ENCODE peak calls at places on chromosomes 4 and X, in five cellular contexts. I is GM12878, L is A549, T is IMR-90, G is K562. X is an unnamed sample.

GRCh38 chr4:55376698-55377097 is 19.1 kb upstream of the TMEM165 start:
- DNase-seq in I (no peak), L (no peak), T (no peak), G (no peak), X (no peak)

GRCh38 chr4:36292551-36293188 is 11.3 kb downstream of the DTHD1 start:
- DNase-seq in I (no peak), L (no peak), T (no peak), G (no peak), X (no peak)

GRCh38 chr4:41334182-41334581 is 77.5 kb downstream of the UCHL1 start:
- DNase-seq in I (no peak), L (no peak), T (no peak), G (no peak), X (no peak)

GRCh38 chr4:54063737-54064316 is 578 bp downstream of the CHIC2 start:
- DNase-seq in I (no peak), L (peak; percentile 4), T (no peak), G (peak; percentile 27), X (peak; percentile 47)

GRCh38 chr4:186712690-186713089 is 11.0 kb downstream of the FAT1 start:
- DNase-seq in I (no peak), L (no peak), T (no peak), G (no peak), X (no peak)

GRCh38 chr4:55096045-55096444 is 29.4 kb downstream of the KDR start:
- DNase-seq in I (no peak), L (no peak), T (no peak), G (no peak), X (no peak)

GRCh38 chr4:159698336-159698735 is 595.5 kb downstream of the RAPGEF2 start:
- DNase-seq in I (no peak), L (no peak), T (no peak), G (no peak), X (no peak)

GRCh38 chr4:147968641-147969040 is 236.8 kb downstream of the ARHGAP10 start:
- DNase-seq in I (no peak), L (no peak), T (peak; percentile 57), G (no peak), X (no peak)

GRCh38 chr4:154838694-154839093 is 57.6 kb downstream of the RBM46 start:
- DNase-seq in I (no peak), L (no peak), T (no peak), G (no peak), X (peak; percentile 29)

GRCh38 chr4:90317785-90318184 is 190.6 kb downstream of the CCSER1 start:
- DNase-seq in I (no peak), L (no peak), T (peak; percentile 94), G (no peak), X (no peak)

GRCh38 chr4:151266542-151266941 is 10.4 kb upstream of the PRSS48 start:
- DNase-seq in I (no peak), L (no peak), T (peak; percentile 50), G (no peak), X (no peak)

GRCh38 chr4:183962413-183962812 is 57.3 kb downstream of the STOX2 start:
- DNase-seq in I (no peak), L (no peak), T (no peak), G (no peak), X (no peak)

GRCh38 chrX:154890990-154891639 is 5.0 kb downstream of the F8A1 start:
- DNase-seq in I (no peak), L (no peak), T (no peak), G (no peak), X (no peak)

DNA sequence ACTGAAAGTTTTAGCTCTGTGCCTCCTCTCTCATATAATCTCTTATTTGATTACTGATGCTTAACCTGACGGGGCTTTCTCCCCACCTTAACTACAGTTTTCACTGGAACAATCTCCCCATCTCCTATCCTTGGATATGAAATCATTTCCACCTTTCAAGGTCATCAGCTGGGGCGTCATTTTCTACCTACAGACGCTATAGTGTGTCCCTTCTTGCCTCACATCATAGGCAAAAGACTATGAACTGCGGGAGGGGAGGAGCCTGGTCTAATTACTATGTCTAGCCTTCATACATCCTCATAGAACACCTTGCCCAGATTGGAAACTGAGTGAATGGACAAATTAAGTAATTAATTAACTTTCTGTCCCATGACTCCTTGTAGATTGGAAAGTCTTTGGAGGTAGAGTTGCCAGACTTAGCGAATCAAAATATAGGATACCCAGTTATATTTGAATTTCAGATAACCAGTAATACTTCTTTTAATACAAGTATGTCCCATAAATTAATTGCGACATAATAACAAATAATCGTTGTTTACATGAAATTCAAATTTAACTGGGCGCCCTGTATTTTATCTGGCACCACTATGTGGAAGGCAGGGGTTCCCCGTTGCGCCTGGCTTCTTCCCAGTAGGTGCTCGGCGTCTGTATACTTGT is 762 bp upstream of the ATP6AP2 start:
- DNase-seq in I (no peak), L (peak; percentile 61), T (no peak), G (no peak), X (peak; percentile 16)
- TF ChIP-seq SMC3 in I (no peak), L (no peak), T (no peak), G (no peak), X (no peak)

DNA sequence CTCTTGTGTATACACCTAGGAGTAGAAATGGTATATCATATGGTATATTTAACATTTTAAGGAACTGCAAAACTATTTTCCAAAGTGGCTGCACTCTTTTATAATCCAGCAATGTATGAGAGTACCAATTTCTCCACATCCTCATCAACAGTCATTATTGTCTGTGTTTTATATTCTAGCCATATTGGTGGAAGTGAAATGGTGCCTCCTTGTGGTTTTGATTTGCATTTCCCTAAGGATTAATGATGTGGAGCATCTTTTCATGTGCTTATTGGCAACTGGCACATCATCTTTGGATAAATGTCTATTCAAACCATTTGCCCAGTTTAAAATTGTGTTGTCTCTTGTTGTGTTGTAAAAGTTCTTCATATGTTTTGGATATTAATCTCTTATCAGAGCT is 9.6 kb downstream of the BMP15 start:
- DNase-seq in I (no peak), L (no peak), T (peak; percentile 18), G (no peak), X (no peak)
- TF ChIP-seq SMC3 in I (no peak), L (no peak), T (peak; percentile 41), G (peak; percentile 13), X (peak; percentile 19)

DNA sequence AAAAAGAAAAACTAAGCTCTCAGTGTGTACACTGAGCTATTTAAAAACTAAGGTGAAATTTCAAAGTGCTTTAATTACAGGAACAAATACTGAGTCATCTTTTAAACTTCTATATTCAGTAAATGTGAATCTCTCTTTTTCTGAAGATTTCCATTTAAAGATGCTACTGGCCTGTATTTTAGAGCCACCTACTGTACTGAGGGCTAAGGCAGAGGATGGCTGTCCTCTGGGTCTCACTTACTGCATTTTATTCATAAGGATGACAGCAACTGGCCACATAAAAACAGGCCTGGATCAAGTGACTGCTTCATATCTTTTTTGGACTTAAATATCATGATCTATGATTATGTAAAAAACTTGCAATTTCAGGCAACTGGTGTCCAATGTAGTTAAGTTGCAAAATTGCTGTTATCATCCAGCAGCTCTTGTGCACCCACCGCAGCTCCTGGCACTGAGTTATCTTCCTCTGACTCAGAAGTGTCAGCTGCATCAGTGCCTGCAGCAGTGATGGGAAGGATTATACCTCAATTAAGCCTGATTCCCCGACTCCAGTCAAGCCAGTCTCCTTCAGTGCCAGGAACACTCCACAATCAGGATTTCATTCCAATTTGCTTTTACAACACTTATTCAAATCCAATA is 1073.7 kb downstream of the PDHA2 start:
- DNase-seq in I (no peak), L (no peak), T (no peak), G (no peak), X (peak; percentile 45)
- TF ChIP-seq SMC3 in I (no peak), L (no peak), T (no peak), G (no peak), X (no peak)

GRCh38 chr4:6591305-6591704 is 16.3 kb downstream of the MAN2B2 start:
- DNase-seq in I (no peak), L (no peak), T (no peak), G (peak; percentile 75), X (no peak)
- TF ChIP-seq SMC3 in I (no peak), L (no peak), T (no peak), G (no peak), X (no peak)

GRCh38 chr4:14566518-14566917 is 435.8 kb upstream of the CPEB2 start:
- DNase-seq in I (no peak), L (no peak), T (peak; percentile 0), G (no peak), X (no peak)
- TF ChIP-seq SMC3 in I (no peak), L (no peak), T (no peak), G (no peak), X (no peak)

GRCh38 chr4:185424905-185425599 is 712 bp downstream of the UFSP2 start:
- DNase-seq in I (no peak), L (no peak), T (peak; percentile 36), G (no peak), X (no peak)
- TF ChIP-seq SMC3 in I (no peak), L (no peak), T (no peak), G (no peak), X (no peak)

GRCh38 chrX:149280011-149280410 is 225.1 kb downstream of the IDS start:
- DNase-seq in I (no peak), L (no peak), T (no peak), G (no peak), X (no peak)
- TF ChIP-seq SMC3 in I (no peak), L (no peak), T (no peak), G (no peak), X (no peak)

GRCh38 chr4:7032591-7032990 is 10.6 kb upstream of the TADA2B start:
- DNase-seq in I (no peak), L (no peak), T (no peak), G (no peak), X (no peak)
- TF ChIP-seq SMC3 in I (no peak), L (no peak), T (no peak), G (no peak), X (no peak)

DNA sequence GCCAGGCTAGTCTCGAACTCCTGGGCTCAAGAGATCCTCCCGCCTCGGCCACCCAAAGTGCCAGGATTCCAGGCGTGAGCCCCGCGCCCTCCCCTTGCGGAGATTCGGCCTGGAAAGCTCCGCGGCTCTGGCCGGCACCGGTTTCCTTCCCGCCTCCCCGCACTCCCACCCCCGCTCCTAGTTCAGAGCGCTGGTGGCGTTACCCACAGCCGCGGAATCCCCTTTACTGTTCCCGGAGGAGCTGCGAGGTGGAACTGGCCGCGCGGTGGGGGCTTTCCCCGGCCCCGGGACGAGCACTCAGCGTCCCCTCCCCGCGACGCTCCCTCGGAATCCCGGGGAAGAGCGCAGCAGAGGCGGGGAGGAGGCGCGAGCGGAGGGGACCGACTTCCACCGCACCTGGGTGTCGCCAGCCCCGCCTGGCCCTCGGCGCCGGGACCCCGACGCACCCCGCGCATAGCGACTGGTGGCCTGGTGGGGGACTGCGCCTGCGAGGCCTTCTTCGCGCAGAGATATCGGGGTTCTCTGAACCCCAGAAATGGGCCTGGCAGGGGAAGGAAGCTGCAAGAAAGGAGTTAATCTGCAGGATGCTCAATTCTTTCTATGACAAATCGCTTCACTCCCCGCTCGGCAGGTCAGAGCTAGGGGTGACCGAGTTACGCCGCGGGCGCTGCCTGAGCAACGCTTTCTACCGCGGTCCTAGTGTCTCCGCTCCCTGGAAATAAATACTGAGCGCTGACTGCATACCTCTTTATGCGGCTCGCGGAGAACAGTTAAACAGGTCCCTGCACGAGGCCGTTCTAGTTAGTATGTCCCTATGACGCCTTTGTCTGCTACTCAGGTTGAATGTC is 14.6 kb upstream of the SLC25A4 start:
- DNase-seq in I (no peak), L (peak; percentile 40), T (no peak), G (no peak), X (peak; percentile 83)
- TF ChIP-seq SMC3 in I (no peak), L (no peak), T (no peak), G (no peak), X (no peak)

DNA sequence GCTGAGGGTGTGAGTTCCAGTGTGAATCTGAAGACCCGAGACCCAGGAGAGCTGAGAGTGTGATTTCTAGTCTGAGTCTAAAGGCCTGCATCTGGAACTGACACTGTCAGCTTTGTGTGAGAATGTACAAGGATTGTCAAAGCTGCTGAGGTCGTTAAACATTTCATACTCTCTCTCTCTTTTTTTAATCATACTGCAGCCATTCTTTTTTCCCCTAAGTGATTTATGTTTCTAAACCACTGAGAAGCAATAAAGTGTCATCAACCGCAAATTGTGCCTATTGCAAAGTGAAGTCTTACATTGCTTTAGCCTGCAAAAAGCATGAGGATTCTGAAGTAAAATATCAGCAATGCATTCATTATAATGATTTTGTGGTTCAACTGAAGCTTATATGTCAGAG is 106.0 kb downstream of the ASMT start:
- DNase-seq in I (no peak), L (no peak), T (no peak), G (no peak), X (no peak)
- TF ChIP-seq SMC3 in I (no peak), L (no peak), T (no peak), G (no peak), X (no peak)

X was measured in SK-N-SH.